ENCODE peak calls at places on chromosomes 3 and 15, in six cellular contexts. Q is mucosa of descending colon, K is choroid plexus epithelial cell, B is memory B cell, E is neural crest cell, N is PC-3. C is an unnamed sample.
A peak's percentile ranks its signal among the peaks of the same experiment; 100 is the strongest.

GRCh38 chr3:183844606-183845005 is 19.2 kb upstream of the MAP6D1 start:
- DNase-seq in Q (no peak), K (peak; percentile 87), B (no peak), E (no peak), N (peak; percentile 87), C (no peak)

GRCh38 chr3:185807455-185808068 is 17.3 kb downstream of the IGF2BP2 start:
- DNase-seq in Q (no peak), K (peak; percentile 86), B (no peak), E (no peak), N (peak; percentile 73), C (no peak)

GRCh38 chr3:77541203-77541922 is 501.5 kb downstream of the ROBO2 start:
- DNase-seq in Q (no peak), K (no peak), B (no peak), E (peak; percentile 3), N (no peak), C (no peak)

GRCh38 chr3:34106879-34107278 is 308.4 kb downstream of the PDCD6IP start:
- DNase-seq in Q (no peak), K (peak; percentile 63), B (peak; percentile 6), E (peak; percentile 48), N (peak; percentile 41), C (no peak)

GRCh38 chr3:177448987-177449975 is 252.0 kb upstream of the TBL1XR1 start:
- DNase-seq in Q (no peak), K (peak; percentile 94), B (no peak), E (no peak), N (no peak), C (peak; percentile 19)

GRCh38 chr15:45121706-45122417 is 7.7 kb downstream of the DUOXA2 start:
- DNase-seq in Q (no peak), K (peak; percentile 76), B (no peak), E (no peak), N (peak; percentile 92), C (no peak)

GRCh38 chr15:96807361-96807760 is 476.9 kb downstream of the NR2F2 start:
- DNase-seq in Q (no peak), K (no peak), B (no peak), E (no peak), N (no peak), C (no peak)

GRCh38 chr3:61789861-61790260 is 228.5 kb downstream of the PTPRG start:
- DNase-seq in Q (peak; percentile 34), K (no peak), B (no peak), E (no peak), N (no peak), C (no peak)

GRCh38 chr3:70856414-70857162 is 544.1 kb upstream of the MDFIC2 start:
- DNase-seq in Q (no peak), K (peak; percentile 94), B (no peak), E (no peak), N (peak; percentile 83), C (no peak)

GRCh38 chr3:150300847-150301517 is 107.1 kb upstream of the TSC22D2 start:
- DNase-seq in Q (no peak), K (no peak), B (no peak), E (no peak), N (peak; percentile 77), C (no peak)

GRCh38 chr3:181103605-181104004 is 114.1 kb upstream of the DNAJC19 start:
- DNase-seq in Q (no peak), K (peak; percentile 4), B (no peak), E (peak; percentile 16), N (peak; percentile 50), C (no peak)

GRCh38 chr15:96593735-96594134 is 263.2 kb downstream of the NR2F2 start:
- DNase-seq in Q (no peak), K (no peak), B (no peak), E (no peak), N (peak; percentile 7), C (no peak)

GRCh38 chr3:183560607-183561006 is 5.1 kb upstream of the KLHL6 start:
- DNase-seq in Q (no peak), K (peak; percentile 49), B (peak; percentile 44), E (no peak), N (peak; percentile 10), C (no peak)

GRCh38 chr3:98812851-98813374 is 49.8 kb downstream of the ST3GAL6 start:
- DNase-seq in Q (no peak), K (peak; percentile 72), B (no peak), E (no peak), N (peak; percentile 55), C (peak; percentile 6)

GRCh38 chr3:12237912-12238650 is 50.8 kb upstream of the PPARG start:
- DNase-seq in Q (no peak), K (peak; percentile 76), B (no peak), E (no peak), N (no peak), C (no peak)

GRCh38 chr3:170007031-170007663 is 30.6 kb upstream of the GPR160 start:
- DNase-seq in Q (no peak), K (peak; percentile 92), B (peak; percentile 4), E (no peak), N (no peak), C (peak; percentile 47)

GRCh38 chr3:151468284-151468917 is 7.5 kb upstream of the IGSF10 start:
- DNase-seq in Q (no peak), K (peak; percentile 83), B (peak; percentile 48), E (peak; percentile 44), N (peak; percentile 90), C (peak; percentile 18)

GRCh38 chr3:29346828-29347227 is 66.0 kb downstream of the RBMS3 start:
- DNase-seq in Q (no peak), K (peak; percentile 54), B (no peak), E (no peak), N (no peak), C (no peak)

C was measured in GM19239.